ENCODE peak calls at places on chromosomes 6 and 20, in four cellular contexts. D is activated naive CD4-positive, alpha-beta T cell treated with anti-CD3 and anti-CD28 coated beads, Interleukin-2, amount 50 U/mL, for 72 hours; L is WTC11; I is pancreas. R is an unnamed sample.

GRCh38 chr20:17808782-17809181 is 109.0 kb downstream of the BANF2 start:
- ATAC-seq in L (no peak), D (no peak), I (no peak), R (no peak)

GRCh38 chr6:144397141-144397540 is 112.0 kb downstream of the UTRN start:
- ATAC-seq in I (no peak), L (no peak), D (no peak), R (no peak)

GRCh38 chr20:20547876-20548266 is 164.6 kb downstream of the RALGAPA2 start:
- ATAC-seq in L (no peak), D (no peak), I (no peak), R (no peak)

GRCh38 chr6:36908758-36909157 is 23.0 kb downstream of the C6orf89 start:
- ATAC-seq in L (no peak), I (no peak), D (no peak), R (no peak)

GRCh38 chr6:6704423-6705060 is 116.0 kb downstream of the LY86 start:
- ATAC-seq in I (no peak), D (no peak), L (no peak), R (no peak)

GRCh38 chr20:10705801-10706459 is 32.1 kb upstream of the JAG1 start:
- ATAC-seq in L (no peak), D (no peak), I (peak), R (no peak)

GRCh38 chr6:116938305-116938704 is 61.3 kb downstream of the RFX6 start:
- ATAC-seq in I (no peak), D (no peak), L (no peak), R (no peak)

GRCh38 chr6:144190593-144190992 is 40.3 kb downstream of the STX11 start:
- ATAC-seq in L (no peak), D (no peak), I (peak), R (no peak)

GRCh38 chr20:54474046-54474445 is 1.3 kb upstream of the DOK5 start:
- ATAC-seq in L (no peak), D (peak), I (no peak), R (peak)

GRCh38 chr20:62427172-62428007 is at the start of gene RBBP8NL:
- ATAC-seq in I (peak), L (peak), D (no peak), R (no peak)

GRCh38 chr20:39835040-39835842 is 853.8 kb downstream of the MAFB start:
- ATAC-seq in I (peak), L (no peak), D (no peak), R (no peak)

GRCh38 chr20:33702861-33703260 is 16.7 kb upstream of the E2F1 start:
- ATAC-seq in D (no peak), L (no peak), I (peak), R (no peak)

GRCh38 chr20:43722153-43722505 is 4.7 kb downstream of the GTSF1L start:
- ATAC-seq in D (peak), L (no peak), I (no peak), R (peak)

GRCh38 chr6:49305010-49305409 is 158.0 kb downstream of the MMUT start:
- ATAC-seq in L (no peak), I (no peak), D (no peak), R (no peak)

GRCh38 chr20:35820715-35821114 is 48.9 kb downstream of the PHF20 start:
- ATAC-seq in D (no peak), I (no peak), L (no peak), R (no peak)

GRCh38 chr20:16438100-16438499 is 135.1 kb downstream of the KIF16B start:
- ATAC-seq in D (no peak), I (no peak), L (no peak), R (no peak)

GRCh38 chr6:39294133-39294532 is 20.1 kb downstream of the KCNK17 start:
- ATAC-seq in I (no peak), D (no peak), L (no peak), R (no peak)

GRCh38 chr20:1427457-1428054 is 34.7 kb upstream of the FKBP1A start:
- ATAC-seq in D (no peak), L (peak), I (no peak), R (no peak)

GRCh38 chr20:10876558-10876957 is 202.8 kb upstream of the JAG1 start:
- ATAC-seq in I (peak), D (no peak), L (no peak), R (no peak)

GRCh38 chr6:43386492-43386891 is 17.0 kb upstream of the ZNF318 start:
- ATAC-seq in L (no peak), I (peak), D (no peak), R (no peak)

GRCh38 chr6:12343440-12344162 is 53.4 kb downstream of the EDN1 start:
- ATAC-seq in L (no peak), I (peak), D (no peak), R (no peak)

GRCh38 chr20:50369225-50370035 is 140.8 kb upstream of the PTPN1 start:
- ATAC-seq in L (peak), D (no peak), I (peak), R (no peak)

GRCh38 chr20:2086177-2086979 is 15.2 kb upstream of the STK35 start:
- ATAC-seq in D (no peak), L (no peak), I (no peak), R (no peak)

GRCh38 chr20:55160022-55160421 is 684.6 kb downstream of the DOK5 start:
- ATAC-seq in I (no peak), D (no peak), L (no peak), R (no peak)

GRCh38 chr6:42727084-42727601 is 4.7 kb upstream of the PRPH2 start:
- ATAC-seq in I (peak), D (peak), L (peak), R (peak)

GRCh38 chr6:131058236-131058635 is 4.8 kb downstream of the EPB41L2 start:
- ATAC-seq in L (no peak), I (no peak), D (no peak), R (no peak)

GRCh38 chr6:20148433-20148832 is 63.8 kb downstream of the MBOAT1 start:
- ATAC-seq in I (no peak), D (no peak), L (no peak), R (no peak)

R was measured in activated T-helper 17 cell treated with anti-CD3 and anti-CD28 coated beads, Interleukin-2, amount 50 U/mL, for 72 hours.